ENCODE peak calls at places on chromosome X, in eight cellular contexts. X is stomach; S is body of pancreas; K is A549; E is thoracic aorta; D is transverse colon; G is PC-3; V is CD4-positive, CD25-positive, alpha-beta regulatory T cell. U is an unnamed sample. For H3K4me1, the result is how much of the 10 kb centered on the place peaks cover.

GRCh38 chrX:38335382-38335781 is 8.1 kb upstream of the RPGR start:
- DNase-seq in X (no peak), S (no peak), K (no peak), E (no peak), D (no peak), G (no peak), V (no peak), U (no peak)

GRCh38 chrX:27598312-27598711 is 8.2 kb downstream of the DCAF8L2 start:
- DNase-seq in X (peak), S (no peak), K (no peak), E (no peak), D (peak), G (no peak), V (no peak), U (no peak)

GRCh38 chrX:150508461-150509367 is 59.7 kb upstream of the MTM1 start:
- DNase-seq in X (peak), S (peak), K (no peak), E (peak), D (peak), G (no peak), V (no peak), U (peak)

GRCh38 chrX:114774691-114775090 is 190.8 kb downstream of the HTR2C start:
- DNase-seq in X (no peak), S (no peak), K (no peak), E (no peak), D (no peak), G (peak), V (no peak), U (no peak)

GRCh38 chrX:627510-627964 is 3.1 kb upstream of the SHOX start:
- DNase-seq in X (no peak), S (no peak), K (no peak), E (no peak), D (no peak), G (no peak), V (no peak), U (no peak)

GRCh38 chrX:35890699-35891098 is 28.8 kb upstream of the CFAP47 start:
- DNase-seq in X (peak), S (peak), K (peak), E (no peak), D (peak), G (peak), V (no peak), U (peak)

GRCh38 chrX:39636481-39636880 is 461.3 kb downstream of the BCOR start:
- DNase-seq in X (no peak), S (no peak), K (no peak), E (no peak), D (no peak), G (no peak), V (no peak), U (no peak)

GRCh38 chrX:12791253-12792228 is at the start of gene PRPS2:
- DNase-seq in X (peak), S (peak), K (peak), E (peak), D (peak), G (peak), V (peak), U (peak)

GRCh38 chrX:133670394-133670793 is 255.1 kb upstream of the GPC4 start:
- DNase-seq in X (no peak), S (no peak), K (peak), E (no peak), D (no peak), G (peak), V (no peak), U (no peak)

GRCh38 chrX:107673933-107674479 is 45.7 kb downstream of the PRPS1 start:
- DNase-seq in X (peak), S (peak), K (no peak), E (peak), D (peak), G (no peak), V (peak), U (peak)

GRCh38 chrX:131544218-131544617 is 344 bp downstream of the OR13H1 start:
- DNase-seq in X (no peak), S (no peak), K (no peak), E (no peak), D (no peak), G (no peak), V (no peak), U (no peak)

GRCh38 chrX:138709886-138710285 is 1.6 kb downstream of the FGF13 start:
- DNase-seq in X (no peak), S (no peak), K (no peak), E (no peak), D (no peak), G (no peak), V (no peak), U (no peak)

GRCh38 chrX:3962511-3963350 is 249.3 kb upstream of the PRKX start:
- DNase-seq in X (no peak), S (peak), K (no peak), E (no peak), D (no peak), G (peak), V (no peak), U (no peak)

GRCh38 chrX:3576886-3577516 is 136.4 kb downstream of the PRKX start:
- DNase-seq in X (no peak), S (no peak), K (no peak), E (no peak), D (no peak), G (no peak), V (no peak), U (no peak)

GRCh38 chrX:12949927-12950656 is 24.8 kb upstream of the TMSB4X start:
- DNase-seq in X (peak), S (peak), K (no peak), E (peak), D (peak), G (no peak), V (peak), U (peak)

GRCh38 chrX:19212037-19212436 is 89.8 kb upstream of the ADGRG2 start:
- DNase-seq in X (no peak), S (no peak), K (no peak), E (no peak), D (no peak), G (no peak), V (no peak), U (no peak)

DNA sequence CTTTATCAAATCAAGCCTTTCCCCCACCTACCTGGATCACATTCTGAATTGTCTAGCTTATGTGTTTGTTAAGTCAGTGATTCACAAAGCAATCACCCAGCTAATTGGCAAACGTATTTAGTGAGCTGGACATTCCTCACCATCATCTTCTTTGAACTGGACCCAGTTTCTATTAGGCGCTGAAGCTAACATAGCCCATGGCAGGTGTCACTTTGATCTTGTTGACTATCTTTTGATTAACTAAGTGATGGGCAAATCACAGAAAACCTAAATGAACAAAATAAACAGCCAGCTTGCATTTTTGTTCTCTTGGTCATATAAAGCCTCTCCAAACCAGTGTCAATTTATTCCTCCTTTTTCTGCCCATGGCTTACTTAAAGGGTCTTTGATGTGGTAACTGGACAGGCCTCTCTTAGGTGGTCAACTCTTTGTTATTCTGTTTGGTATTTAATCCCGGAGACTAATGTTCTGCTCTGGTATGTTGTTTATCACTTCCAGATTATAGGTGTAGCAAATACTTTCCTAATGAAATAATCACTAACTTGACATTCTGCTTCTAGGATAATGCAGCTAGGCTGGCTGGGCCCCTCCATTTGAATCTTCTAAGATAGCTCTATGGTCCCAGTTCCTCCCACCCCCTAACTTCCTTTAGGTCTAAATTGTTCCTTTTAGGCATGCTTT is 105.3 kb upstream of the SMIM10 start:
- DNase-seq in X (no peak), S (no peak), K (no peak), E (no peak), D (no peak), G (peak), V (no peak), U (no peak)
- H3K27ac ChIP-seq in X (no peak), S (no peak), K (peak), E (no peak), D (no peak), G (peak), V (no peak), U (no peak)

GRCh38 chrX:101078716-101079115 is at the start of gene TMEM35A:
- DNase-seq in X (no peak), S (no peak), K (no peak), E (no peak), D (peak), G (no peak), V (no peak), U (no peak)
- H3K4me3 ChIP-seq in X (peak), S (no peak), K (no peak), E (peak), D (peak), G (no peak), V (no peak), U (peak)

DNA sequence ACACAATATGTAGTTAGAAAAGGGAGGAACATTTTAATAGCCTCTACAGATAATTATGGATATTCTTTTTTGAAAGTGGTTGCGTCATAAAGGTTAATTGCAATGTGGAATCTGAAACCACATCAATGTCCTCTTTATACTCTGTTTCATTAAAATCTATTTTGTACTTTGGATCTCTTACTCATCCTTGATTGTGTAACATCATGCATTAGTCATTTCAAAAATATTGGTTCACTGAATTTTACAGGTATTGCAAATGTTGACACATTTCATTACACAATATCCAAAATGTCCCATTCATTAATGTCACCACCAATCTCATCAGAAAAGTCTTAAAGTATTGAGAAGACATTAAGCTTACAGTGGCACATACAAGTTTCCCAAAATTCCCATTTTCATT is 62.7 kb upstream of the USP9X start:
- DNase-seq in X (no peak), S (no peak), K (no peak), E (no peak), D (no peak), G (peak), V (no peak), U (no peak)
- H3K4me1 ChIP-seq in X (under half), S (under half), K (under half), E (under half), D (under half), G (under half), V (under half), U (under half)

GRCh38 chrX:78316310-78316709 is 11.1 kb downstream of the CYSLTR1 start:
- DNase-seq in X (no peak), S (no peak), K (no peak), E (no peak), D (no peak), G (no peak), V (no peak), U (no peak)

GRCh38 chrX:78322863-78323262 is 4.5 kb downstream of the CYSLTR1 start:
- DNase-seq in X (no peak), S (no peak), K (no peak), E (no peak), D (no peak), G (no peak), V (no peak), U (no peak)

GRCh38 chrX:78327370-78328048 is at the start of gene CYSLTR1:
- DNase-seq in X (no peak), S (no peak), K (no peak), E (no peak), D (no peak), G (no peak), V (no peak), U (no peak)

GRCh38 chrX:78321809-78322208 is 5.6 kb downstream of the CYSLTR1 start:
- DNase-seq in X (peak), S (no peak), K (no peak), E (no peak), D (peak), G (peak), V (peak), U (peak)
- H3K27ac ChIP-seq in X (no peak), S (no peak), K (no peak), E (no peak), D (no peak), G (no peak), V (no peak), U (no peak)

DNA sequence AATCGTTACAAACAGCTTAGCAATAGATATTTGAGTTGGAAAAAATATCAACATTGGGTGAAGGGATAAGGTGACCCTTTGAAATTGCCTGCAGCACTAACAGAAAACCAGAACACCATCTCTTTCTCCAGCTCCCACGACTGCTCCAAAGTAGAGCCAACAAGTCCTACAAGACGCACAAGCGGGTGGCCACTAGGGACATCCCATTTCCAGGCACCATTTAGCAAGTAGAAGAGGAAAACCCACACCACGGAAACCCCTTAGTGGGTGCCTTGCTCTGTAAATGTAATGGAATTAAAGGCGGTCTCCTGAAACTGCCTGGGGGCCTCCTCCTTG is 1.9 kb downstream of the ARHGAP6 start:
- DNase-seq in X (no peak), S (no peak), K (no peak), E (no peak), D (no peak), G (no peak), V (no peak), U (no peak)
- H3K4me3 ChIP-seq in X (peak), S (no peak), K (no peak), E (peak), D (peak), G (no peak), V (no peak), U (peak)

GRCh38 chrX:10576777-10577444 is 43.5 kb downstream of the MID1 start:
- DNase-seq in X (no peak), S (no peak), K (no peak), E (no peak), D (no peak), G (no peak), V (no peak), U (no peak)

GRCh38 chrX:10570601-10571000 is 49.8 kb downstream of the MID1 start:
- DNase-seq in X (no peak), S (no peak), K (no peak), E (no peak), D (no peak), G (no peak), V (no peak), U (no peak)

GRCh38 chrX:10579018-10579752 is 41.2 kb downstream of the MID1 start:
- DNase-seq in X (no peak), S (no peak), K (no peak), E (no peak), D (no peak), G (peak), V (no peak), U (no peak)

GRCh38 chrX:10577863-10578262 is 42.5 kb downstream of the MID1 start:
- DNase-seq in X (no peak), S (no peak), K (no peak), E (no peak), D (no peak), G (no peak), V (no peak), U (no peak)

DNA sequence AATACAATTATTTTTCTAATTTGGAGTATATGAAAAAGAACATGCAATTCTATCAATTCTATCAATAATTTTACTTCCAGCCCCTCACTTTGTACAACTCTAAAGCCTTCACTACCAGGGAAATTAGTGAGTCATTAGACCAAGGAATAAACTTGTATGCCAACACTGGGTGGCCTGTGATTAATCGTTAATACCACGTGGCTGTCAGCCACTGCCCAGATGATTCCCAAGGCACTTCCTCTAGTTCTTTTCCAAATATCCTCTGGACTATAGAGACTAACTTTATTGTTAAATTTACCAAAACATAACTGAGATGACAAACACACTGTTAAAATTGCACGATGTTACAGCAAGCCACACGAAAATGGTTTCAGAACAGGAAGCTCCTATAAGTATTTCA is 45.7 kb downstream of the MID1 start:
- DNase-seq in X (no peak), S (no peak), K (no peak), E (no peak), D (no peak), G (peak), V (no peak), U (no peak)
- H3K4me1 ChIP-seq in X (under half), S (under half), K (half or more), E (under half), D (under half), G (under half), V (under half), U (under half)

DNA sequence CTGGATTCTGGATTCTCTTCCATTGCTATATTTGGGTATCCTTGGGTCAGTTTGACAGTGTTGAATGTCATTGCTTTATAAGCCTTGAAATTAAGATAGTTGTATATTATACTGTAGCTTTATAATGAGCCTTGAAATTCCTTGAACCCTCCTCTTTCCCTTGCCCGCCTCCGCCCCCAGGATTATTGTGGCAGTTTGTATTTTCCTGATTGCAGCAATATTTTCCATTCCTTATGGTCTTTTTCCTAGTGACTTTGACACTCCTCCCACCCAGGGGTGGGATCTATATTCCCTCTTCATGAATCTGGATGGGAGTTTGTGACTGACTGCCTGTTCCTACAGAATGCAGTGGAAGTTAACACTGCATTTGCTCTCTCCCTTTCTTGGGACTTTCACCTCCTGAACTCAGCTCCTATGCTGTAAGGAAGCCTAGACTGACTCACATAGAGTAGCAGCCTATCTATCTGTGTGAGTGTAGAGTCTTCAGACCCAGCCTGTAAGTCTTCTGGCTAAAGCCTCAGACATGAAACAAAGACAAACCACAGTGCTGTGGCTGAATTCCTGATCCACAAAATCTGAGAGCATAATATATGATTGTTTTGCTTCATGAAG is 2.2 kb downstream of the FUNDC2 start:
- DNase-seq in X (no peak), S (no peak), K (no peak), E (no peak), D (no peak), G (peak), V (no peak), U (no peak)
- H3K27ac ChIP-seq in X (peak), S (peak), K (peak), E (peak), D (peak), G (no peak), V (no peak), U (peak)

GRCh38 chrX:17759990-17760389 is 22.7 kb downstream of the SCML1 start:
- DNase-seq in X (no peak), S (no peak), K (no peak), E (no peak), D (no peak), G (no peak), V (no peak), U (no peak)
- H3K4me3 ChIP-seq in X (no peak), S (no peak), K (no peak), E (no peak), D (no peak), G (no peak), V (no peak), U (no peak)